ENCODE peak calls at places on chromosomes 1 and 21, in four cellular contexts. O, X, U and N are unnamed samples.

GRCh38 chr1:61448934-61449368 is 276.0 kb downstream of the TM2D1 start:
- DNase-seq in O (no peak), X (no peak), U (no peak), N (no peak)

GRCh38 chr1:45014403-45015028 is 2.5 kb downstream of the UROD start:
- DNase-seq in O (peak), X (peak), U (peak), N (peak)

GRCh38 chr1:19087017-19087736 is 122.9 kb downstream of the UBR4 start:
- DNase-seq in O (no peak), X (no peak), U (no peak), N (no peak)

GRCh38 chr1:232620356-232620841 is 9.5 kb downstream of the SIPA1L2 start:
- DNase-seq in O (no peak), X (no peak), U (no peak), N (no peak)

GRCh38 chr1:168506204-168506819 is 37.5 kb downstream of the XCL2 start:
- DNase-seq in O (no peak), X (no peak), U (no peak), N (no peak)

GRCh38 chr1:2526824-2527552 is 592 bp upstream of the PANK4 start:
- DNase-seq in O (no peak), X (peak), U (no peak), N (peak)

GRCh38 chr1:57966340-57966739 is 542.5 kb upstream of the DAB1 start:
- DNase-seq in O (peak), X (no peak), U (no peak), N (no peak)

GRCh38 chr1:234987415-234988159 is 141.1 kb downstream of the TOMM20 start:
- DNase-seq in O (no peak), X (peak), U (peak), N (peak)

GRCh38 chr1:21736011-21736410 is 46.9 kb downstream of the USP48 start:
- DNase-seq in O (no peak), X (no peak), U (no peak), N (no peak)

GRCh38 chr1:25744140-25744581 is 55.8 kb upstream of the SELENON start:
- DNase-seq in O (no peak), X (no peak), U (peak), N (no peak)

GRCh38 chr1:245070836-245071615 is 83.8 kb upstream of the KIF26B start:
- DNase-seq in O (no peak), X (no peak), U (no peak), N (no peak)

GRCh38 chr21:45598109-45598508 is 45.4 kb upstream of the PCBP3 start:
- DNase-seq in O (no peak), X (no peak), U (no peak), N (no peak)

GRCh38 chr1:56844709-56845108 is 9.9 kb upstream of the C8A start:
- DNase-seq in O (no peak), X (no peak), U (no peak), N (no peak)

GRCh38 chr1:118304722-118305344 is 119.8 kb upstream of the SPAG17 start:
- DNase-seq in O (no peak), X (no peak), U (peak), N (no peak)

GRCh38 chr1:3342960-3343359 is 111.5 kb upstream of the ARHGEF16 start:
- DNase-seq in O (no peak), X (no peak), U (no peak), N (no peak)

GRCh38 chr1:43232071-43232470 is 37.7 kb upstream of the TMEM125 start:
- DNase-seq in O (no peak), X (no peak), U (no peak), N (no peak)

GRCh38 chr1:159790237-159790917 is 9.6 kb downstream of the DUSP23 start:
- DNase-seq in O (peak), X (peak), U (peak), N (peak)

GRCh38 chr1:218479436-218480115 is 134.4 kb downstream of the TGFB2 start:
- DNase-seq in O (no peak), X (no peak), U (no peak), N (no peak)

GRCh38 chr1:50620680-50621329 is 197.6 kb upstream of the DMRTA2 start:
- DNase-seq in O (peak), X (no peak), U (no peak), N (no peak)

GRCh38 chr1:208211901-208212843 is 32.0 kb downstream of the PLXNA2 start:
- DNase-seq in O (no peak), X (no peak), U (peak), N (no peak)

GRCh38 chr1:27321813-27322568 is at the start of gene TMEM222:
- DNase-seq in O (peak), X (peak), U (peak), N (peak)
- TF ChIP-seq CTCF in O (no peak), X (no peak), U (peak), N (no peak)

GRCh38 chr1:8397511-8397910 is 79.6 kb downstream of the SLC45A1 start:
- DNase-seq in O (peak), X (peak), U (no peak), N (peak)

GRCh38 chr1:8396083-8396911 is 78.4 kb downstream of the SLC45A1 start:
- DNase-seq in O (no peak), X (no peak), U (no peak), N (no peak)

GRCh38 chr1:8398086-8398485 is 80.2 kb downstream of the SLC45A1 start:
- DNase-seq in O (no peak), X (no peak), U (no peak), N (no peak)

GRCh38 chr1:8396912-8397406 is 79.0 kb downstream of the SLC45A1 start:
- DNase-seq in O (peak), X (peak), U (no peak), N (peak)

DNA sequence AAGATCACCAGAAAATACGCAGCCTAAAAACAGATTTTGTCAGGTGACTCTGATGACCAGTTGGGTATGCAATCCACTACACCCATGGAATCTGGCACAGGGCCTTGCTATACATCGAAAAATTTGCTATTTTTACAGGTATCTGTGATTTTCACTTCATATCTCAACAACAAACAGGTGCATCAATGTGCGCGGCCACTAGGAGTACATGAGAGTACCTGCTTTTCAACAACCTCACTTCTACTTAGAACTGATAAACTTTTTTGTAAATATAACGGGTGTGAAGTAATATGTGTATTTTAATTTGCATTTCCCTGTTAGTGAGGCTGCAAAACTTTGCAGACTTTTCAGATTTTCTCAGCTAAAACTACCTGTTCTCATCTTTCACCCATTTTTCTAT is 80.8 kb downstream of the SLC45A1 start:
- DNase-seq in O (no peak), X (no peak), U (no peak), N (no peak)
- TF ChIP-seq CTCF in O (peak), X (no peak), U (peak), N (no peak)

DNA sequence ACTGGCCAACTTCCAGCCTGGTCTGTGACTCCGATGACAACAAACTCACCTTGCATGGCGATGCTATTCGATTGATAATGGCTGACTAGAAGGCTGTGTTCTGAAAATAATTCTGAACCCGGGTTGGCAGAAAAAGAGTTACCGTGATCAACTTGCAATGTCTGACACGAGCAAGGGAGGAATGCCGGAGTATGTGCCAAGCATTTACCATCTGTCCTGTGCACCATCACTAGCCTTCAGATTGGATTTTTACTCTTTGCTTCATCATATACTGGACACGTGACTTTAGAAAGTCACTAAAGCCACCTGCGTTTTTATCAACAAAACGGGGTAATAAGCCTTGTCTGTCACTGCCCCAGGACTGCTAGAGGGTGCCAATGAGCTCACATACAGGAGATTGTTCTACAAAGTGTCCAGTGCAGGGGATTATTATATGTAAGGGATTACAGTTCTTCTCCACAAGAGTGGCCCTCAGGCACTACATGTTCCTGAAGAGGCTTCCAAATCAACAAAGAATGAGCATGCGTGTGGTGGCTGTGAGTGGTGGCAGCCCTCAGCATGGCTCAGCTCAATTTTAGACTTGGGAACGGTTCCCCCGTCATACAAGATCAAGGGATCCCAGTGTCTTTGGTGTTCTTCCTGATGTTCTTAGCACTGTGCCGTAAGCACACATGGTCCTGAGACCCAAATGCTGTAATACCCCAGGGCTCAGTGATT is 35.7 kb downstream of the SSBP3 start:
- DNase-seq in O (no peak), X (no peak), U (no peak), N (no peak)
- TF ChIP-seq CTCF in O (no peak), X (no peak), U (no peak), N (no peak)

GRCh38 chr1:31548899-31549806 is 27.2 kb upstream of the TINAGL1 start:
- DNase-seq in O (peak), X (peak), U (peak), N (peak)
- TF ChIP-seq CTCF in O (peak), X (peak), U (peak), N (peak)

GRCh38 chr1:30740952-30741894 is 16.4 kb downstream of the LAPTM5 start:
- DNase-seq in O (no peak), X (no peak), U (no peak), N (no peak)

GRCh38 chr1:30742963-30743559 is 14.5 kb downstream of the LAPTM5 start:
- DNase-seq in O (no peak), X (no peak), U (no peak), N (no peak)

GRCh38 chr1:30744060-30744756 is 13.4 kb downstream of the LAPTM5 start:
- DNase-seq in O (peak), X (peak), U (no peak), N (no peak)

GRCh38 chr1:30743584-30744059 is 14.0 kb downstream of the LAPTM5 start:
- DNase-seq in O (peak), X (peak), U (no peak), N (peak)

GRCh38 chr1:30742300-30742962 is 15.1 kb downstream of the LAPTM5 start:
- DNase-seq in O (no peak), X (no peak), U (no peak), N (no peak)
- TF ChIP-seq CTCF in O (no peak), X (no peak), U (no peak), N (no peak)